ENCODE peak calls at places on chromosomes 3 and 15, in ten cellular contexts. N, J, P, H, Q, L, O, T, W and Z are unnamed samples.

GRCh38 chr3:154129625-154130024 is 8.4 kb downstream of the ARHGEF26 start:
- DNase-seq in N (no peak), J (no peak), P (no peak), H (no peak), Q (no peak), L (no peak), O (no peak), T (no peak), W (no peak), Z (no peak)

GRCh38 chr3:184017672-184018423 is at the start of gene ABCC5:
- DNase-seq in N (peak), J (peak), P (peak), H (peak), Q (peak), L (peak), O (peak), T (peak), W (peak), Z (peak)

GRCh38 chr15:88066758-88067157 is 189.8 kb downstream of the NTRK3 start:
- DNase-seq in N (no peak), J (no peak), P (no peak), H (no peak), Q (no peak), L (peak), O (no peak), T (no peak), W (no peak), Z (no peak)

GRCh38 chr3:117118604-117119003 is 409.0 kb downstream of the TUSC7 start:
- DNase-seq in N (no peak), J (no peak), P (no peak), H (no peak), Q (no peak), L (no peak), O (no peak), T (no peak), W (no peak), Z (no peak)

GRCh38 chr3:30686176-30686575 is 79.8 kb downstream of the TGFBR2 start:
- DNase-seq in N (no peak), J (no peak), P (no peak), H (no peak), Q (no peak), L (no peak), O (no peak), T (no peak), W (no peak), Z (no peak)

GRCh38 chr3:129045675-129046036 is 14.9 kb upstream of the GP9 start:
- DNase-seq in N (no peak), J (no peak), P (peak), H (no peak), Q (no peak), L (peak), O (peak), T (no peak), W (no peak), Z (peak)

GRCh38 chr3:152797751-152798432 is 37.0 kb upstream of the P2RY1 start:
- DNase-seq in N (no peak), J (no peak), P (no peak), H (no peak), Q (no peak), L (no peak), O (no peak), T (no peak), W (no peak), Z (no peak)

GRCh38 chr3:55198554-55198953 is 270.7 kb upstream of the LRTM1 start:
- DNase-seq in N (no peak), J (no peak), P (no peak), H (no peak), Q (no peak), L (no peak), O (no peak), T (no peak), W (no peak), Z (no peak)

GRCh38 chr15:94579261-94579660 is 347.9 kb downstream of the MCTP2 start:
- DNase-seq in N (no peak), J (no peak), P (no peak), H (no peak), Q (no peak), L (no peak), O (no peak), T (no peak), W (no peak), Z (no peak)

GRCh38 chr3:106126836-106127235 is 258.0 kb upstream of the CBLB start:
- DNase-seq in N (no peak), J (no peak), P (no peak), H (no peak), Q (no peak), L (no peak), O (no peak), T (no peak), W (no peak), Z (no peak)

GRCh38 chr3:15514663-15515357 is 6.7 kb downstream of the COLQ start:
- DNase-seq in N (no peak), J (no peak), P (no peak), H (no peak), Q (no peak), L (no peak), O (no peak), T (no peak), W (no peak), Z (no peak)

GRCh38 chr3:186307594-186307993 is 54.4 kb downstream of the DGKG start:
- DNase-seq in N (peak), J (no peak), P (no peak), H (no peak), Q (no peak), L (peak), O (no peak), T (no peak), W (no peak), Z (peak)

GRCh38 chr3:127480196-127480933 is 110.2 kb downstream of the TPRA1 start:
- DNase-seq in N (no peak), J (no peak), P (no peak), H (no peak), Q (peak), L (no peak), O (no peak), T (no peak), W (no peak), Z (no peak)

GRCh38 chr3:51815614-51816013 is 36.6 kb upstream of the IQCF6 start:
- DNase-seq in N (no peak), J (no peak), P (no peak), H (no peak), Q (no peak), L (no peak), O (no peak), T (no peak), W (no peak), Z (no peak)

GRCh38 chr3:133413166-133414020 is 13.5 kb downstream of the BFSP2 start:
- DNase-seq in N (no peak), J (no peak), P (no peak), H (no peak), Q (no peak), L (no peak), O (no peak), T (no peak), W (no peak), Z (no peak)

GRCh38 chr3:68996356-68996995 is 17.0 kb downstream of the EOGT start:
- DNase-seq in N (no peak), J (peak), P (no peak), H (no peak), Q (no peak), L (no peak), O (no peak), T (no peak), W (no peak), Z (no peak)

GRCh38 chr15:69666921-69667811 is 214.5 kb downstream of the RPLP1 start:
- DNase-seq in N (no peak), J (no peak), P (no peak), H (peak), Q (no peak), L (no peak), O (peak), T (no peak), W (no peak), Z (no peak)

GRCh38 chr3:133383175-133383574 is 16.7 kb upstream of the BFSP2 start:
- DNase-seq in N (peak), J (no peak), P (no peak), H (no peak), Q (no peak), L (no peak), O (no peak), T (no peak), W (no peak), Z (no peak)

GRCh38 chr15:63752075-63752684 is 81.6 kb downstream of the HERC1 start:
- DNase-seq in N (peak), J (peak), P (no peak), H (no peak), Q (no peak), L (peak), O (no peak), T (no peak), W (peak), Z (peak)

GRCh38 chr15:34584321-34584668 is 844 bp upstream of the GOLGA8B start:
- DNase-seq in N (no peak), J (no peak), P (no peak), H (no peak), Q (no peak), L (peak), O (peak), T (no peak), W (no peak), Z (no peak)

GRCh38 chr3:138935864-138936762 is 10.8 kb downstream of the FOXL2 start:
- DNase-seq in N (peak), J (peak), P (peak), H (peak), Q (peak), L (peak), O (peak), T (peak), W (peak), Z (peak)

GRCh38 chr3:135218304-135218703 is 423.2 kb downstream of the EPHB1 start:
- DNase-seq in N (no peak), J (peak), P (no peak), H (no peak), Q (no peak), L (peak), O (no peak), T (no peak), W (no peak), Z (no peak)

GRCh38 chr3:194688207-194688711 is 2.6 kb downstream of the FAM43A start:
- DNase-seq in N (no peak), J (no peak), P (peak), H (no peak), Q (peak), L (peak), O (peak), T (no peak), W (no peak), Z (peak)

GRCh38 chr3:156620260-156620659 is 54.1 kb upstream of the TIPARP start:
- DNase-seq in N (no peak), J (peak), P (no peak), H (no peak), Q (no peak), L (no peak), O (no peak), T (no peak), W (peak), Z (no peak)

GRCh38 chr3:50317303-50317702 is 5.2 kb downstream of the HYAL2 start:
- DNase-seq in N (peak), J (no peak), P (no peak), H (no peak), Q (no peak), L (no peak), O (no peak), T (no peak), W (peak), Z (no peak)

GRCh38 chr3:149080699-149081091 is 5.6 kb downstream of the HLTF start:
- DNase-seq in N (no peak), J (no peak), P (no peak), H (no peak), Q (no peak), L (no peak), O (no peak), T (no peak), W (no peak), Z (no peak)

GRCh38 chr3:69612791-69613190 is 126.5 kb upstream of the MITF start:
- DNase-seq in N (no peak), J (no peak), P (no peak), H (no peak), Q (no peak), L (no peak), O (no peak), T (no peak), W (no peak), Z (no peak)

GRCh38 chr3:124783696-124784095 is 53.4 kb downstream of the UMPS start:
- DNase-seq in N (no peak), J (no peak), P (no peak), H (no peak), Q (no peak), L (no peak), O (no peak), T (no peak), W (no peak), Z (no peak)

GRCh38 chr3:187251599-187251998 is 39.9 kb downstream of the MASP1 start:
- DNase-seq in N (no peak), J (no peak), P (no peak), H (no peak), Q (no peak), L (no peak), O (no peak), T (no peak), W (no peak), Z (no peak)

GRCh38 chr3:22263042-22263441 is 512.0 kb upstream of the ZNF385D start:
- DNase-seq in N (no peak), J (no peak), P (no peak), H (no peak), Q (no peak), L (no peak), O (no peak), T (no peak), W (no peak), Z (no peak)

GRCh38 chr3:59709702-59710555 is 660.1 kb upstream of the CFAP20DC start:
- DNase-seq in N (no peak), J (no peak), P (no peak), H (no peak), Q (peak), L (no peak), O (no peak), T (no peak), W (no peak), Z (peak)

GRCh38 chr15:64004059-64004458 is 42.2 kb downstream of the DAPK2 start:
- DNase-seq in N (no peak), J (no peak), P (no peak), H (no peak), Q (no peak), L (no peak), O (no peak), T (no peak), W (no peak), Z (no peak)

GRCh38 chr15:63870403-63871209 is 36.9 kb upstream of the HERC1 start:
- DNase-seq in N (peak), J (no peak), P (no peak), H (no peak), Q (no peak), L (peak), O (no peak), T (no peak), W (no peak), Z (no peak)

GRCh38 chr15:67820147-67820991 is 4.9 kb upstream of the SKOR1 start:
- DNase-seq in N (no peak), J (no peak), P (no peak), H (no peak), Q (no peak), L (peak), O (no peak), T (no peak), W (no peak), Z (no peak)

GRCh38 chr3:123660900-123661299 is 76.0 kb upstream of the HACD2 start:
- DNase-seq in N (no peak), J (peak), P (no peak), H (no peak), Q (peak), L (no peak), O (no peak), T (no peak), W (no peak), Z (no peak)